ENCODE peak calls at places on chromosome 6, in ten cellular contexts. One of them, this sample, is unnamed.

GRCh38 chr6:111210074-111210729 is 122.9 kb downstream of the SLC16A10 start:
- DNase-seq in ELR: peak
- DNase-seq in GM10248: peak
- DNase-seq in keratinocyte: no peak
- DNase-seq in stimulated activated CD8-positive, alpha-beta memory T cell treated with anti-CD3 and anti-CD28 coated beads, Interleukin-4, amount 100 ng/mL, for 24 hours: no peak
- DNase-seq in NCI-H524: peak
- DNase-seq in ovary: no peak
- DNase-seq in HFFc6: peak
- DNase-seq in stimulated activated effector memory CD8-positive, alpha-beta T cell treated with anti-CD3 and anti-CD28 coated beads, Interleukin-12 subunit alpha, Interleukin-12 subunit beta, amount 100 ng/mL, for 72 hours: peak
- DNase-seq in osteoblast: peak
- DNase-seq in this sample: no peak

GRCh38 chr6:37503486-37503980 is 3.8 kb upstream of the CCDC167 start:
- DNase-seq in ovary: no peak
- DNase-seq in NCI-H524: peak
- DNase-seq in HFFc6: no peak
- DNase-seq in stimulated activated CD8-positive, alpha-beta memory T cell treated with anti-CD3 and anti-CD28 coated beads, Interleukin-4, amount 100 ng/mL, for 24 hours: no peak
- DNase-seq in keratinocyte: no peak
- DNase-seq in osteoblast: peak
- DNase-seq in GM10248: no peak
- DNase-seq in stimulated activated effector memory CD8-positive, alpha-beta T cell treated with anti-CD3 and anti-CD28 coated beads, Interleukin-12 subunit alpha, Interleukin-12 subunit beta, amount 100 ng/mL, for 72 hours: no peak
- DNase-seq in ELR: no peak
- DNase-seq in this sample: no peak

GRCh38 chr6:54282186-54282585 is 26.1 kb upstream of the TINAG start:
- DNase-seq in GM10248: no peak
- DNase-seq in keratinocyte: peak
- DNase-seq in stimulated activated effector memory CD8-positive, alpha-beta T cell treated with anti-CD3 and anti-CD28 coated beads, Interleukin-12 subunit alpha, Interleukin-12 subunit beta, amount 100 ng/mL, for 72 hours: no peak
- DNase-seq in NCI-H524: no peak
- DNase-seq in HFFc6: peak
- DNase-seq in ELR: peak
- DNase-seq in stimulated activated CD8-positive, alpha-beta memory T cell treated with anti-CD3 and anti-CD28 coated beads, Interleukin-4, amount 100 ng/mL, for 24 hours: no peak
- DNase-seq in osteoblast: peak
- DNase-seq in ovary: no peak
- DNase-seq in this sample: no peak

GRCh38 chr6:2108700-2109306 is 136.6 kb downstream of the GMDS start:
- DNase-seq in ovary: no peak
- DNase-seq in keratinocyte: no peak
- DNase-seq in stimulated activated effector memory CD8-positive, alpha-beta T cell treated with anti-CD3 and anti-CD28 coated beads, Interleukin-12 subunit alpha, Interleukin-12 subunit beta, amount 100 ng/mL, for 72 hours: no peak
- DNase-seq in GM10248: no peak
- DNase-seq in osteoblast: no peak
- DNase-seq in NCI-H524: peak
- DNase-seq in HFFc6: no peak
- DNase-seq in stimulated activated CD8-positive, alpha-beta memory T cell treated with anti-CD3 and anti-CD28 coated beads, Interleukin-4, amount 100 ng/mL, for 24 hours: no peak
- DNase-seq in ELR: no peak
- DNase-seq in this sample: no peak

GRCh38 chr6:135358907-135359459 is 138.6 kb downstream of the AHI1 start:
- DNase-seq in HFFc6: peak
- DNase-seq in stimulated activated effector memory CD8-positive, alpha-beta T cell treated with anti-CD3 and anti-CD28 coated beads, Interleukin-12 subunit alpha, Interleukin-12 subunit beta, amount 100 ng/mL, for 72 hours: no peak
- DNase-seq in GM10248: no peak
- DNase-seq in NCI-H524: no peak
- DNase-seq in ELR: peak
- DNase-seq in osteoblast: no peak
- DNase-seq in stimulated activated CD8-positive, alpha-beta memory T cell treated with anti-CD3 and anti-CD28 coated beads, Interleukin-4, amount 100 ng/mL, for 24 hours: no peak
- DNase-seq in keratinocyte: no peak
- DNase-seq in ovary: no peak
- DNase-seq in this sample: no peak

GRCh38 chr6:31971993-31972708 is at the start of gene DXO:
- DNase-seq in osteoblast: peak
- DNase-seq in HFFc6: peak
- DNase-seq in keratinocyte: peak
- DNase-seq in ELR: peak
- DNase-seq in ovary: peak
- DNase-seq in stimulated activated effector memory CD8-positive, alpha-beta T cell treated with anti-CD3 and anti-CD28 coated beads, Interleukin-12 subunit alpha, Interleukin-12 subunit beta, amount 100 ng/mL, for 72 hours: peak
- DNase-seq in GM10248: peak
- DNase-seq in stimulated activated CD8-positive, alpha-beta memory T cell treated with anti-CD3 and anti-CD28 coated beads, Interleukin-4, amount 100 ng/mL, for 24 hours: peak
- DNase-seq in NCI-H524: peak
- DNase-seq in this sample: peak

GRCh38 chr6:34189806-34190503 is 44.1 kb upstream of the GRM4 start:
- DNase-seq in GM10248: no peak
- DNase-seq in HFFc6: no peak
- DNase-seq in stimulated activated effector memory CD8-positive, alpha-beta T cell treated with anti-CD3 and anti-CD28 coated beads, Interleukin-12 subunit alpha, Interleukin-12 subunit beta, amount 100 ng/mL, for 72 hours: no peak
- DNase-seq in osteoblast: no peak
- DNase-seq in keratinocyte: no peak
- DNase-seq in ELR: no peak
- DNase-seq in NCI-H524: no peak
- DNase-seq in stimulated activated CD8-positive, alpha-beta memory T cell treated with anti-CD3 and anti-CD28 coated beads, Interleukin-4, amount 100 ng/mL, for 24 hours: no peak
- DNase-seq in ovary: no peak
- DNase-seq in this sample: no peak

GRCh38 chr6:37877373-37878149 is 58.0 kb downstream of the ZFAND3 start:
- DNase-seq in stimulated activated CD8-positive, alpha-beta memory T cell treated with anti-CD3 and anti-CD28 coated beads, Interleukin-4, amount 100 ng/mL, for 24 hours: no peak
- DNase-seq in stimulated activated effector memory CD8-positive, alpha-beta T cell treated with anti-CD3 and anti-CD28 coated beads, Interleukin-12 subunit alpha, Interleukin-12 subunit beta, amount 100 ng/mL, for 72 hours: no peak
- DNase-seq in GM10248: no peak
- DNase-seq in NCI-H524: no peak
- DNase-seq in keratinocyte: no peak
- DNase-seq in osteoblast: peak
- DNase-seq in ovary: no peak
- DNase-seq in HFFc6: no peak
- DNase-seq in ELR: no peak
- DNase-seq in this sample: no peak

GRCh38 chr6:118872726-118873125 is 21.2 kb upstream of the ASF1A start:
- DNase-seq in stimulated activated effector memory CD8-positive, alpha-beta T cell treated with anti-CD3 and anti-CD28 coated beads, Interleukin-12 subunit alpha, Interleukin-12 subunit beta, amount 100 ng/mL, for 72 hours: no peak
- DNase-seq in NCI-H524: no peak
- DNase-seq in ELR: peak
- DNase-seq in osteoblast: no peak
- DNase-seq in keratinocyte: no peak
- DNase-seq in GM10248: no peak
- DNase-seq in HFFc6: no peak
- DNase-seq in stimulated activated CD8-positive, alpha-beta memory T cell treated with anti-CD3 and anti-CD28 coated beads, Interleukin-4, amount 100 ng/mL, for 24 hours: no peak
- DNase-seq in ovary: no peak
- DNase-seq in this sample: no peak

GRCh38 chr6:46655803-46656202 is 3.0 kb downstream of the SLC25A27 start:
- DNase-seq in stimulated activated CD8-positive, alpha-beta memory T cell treated with anti-CD3 and anti-CD28 coated beads, Interleukin-4, amount 100 ng/mL, for 24 hours: no peak
- DNase-seq in keratinocyte: no peak
- DNase-seq in NCI-H524: no peak
- DNase-seq in stimulated activated effector memory CD8-positive, alpha-beta T cell treated with anti-CD3 and anti-CD28 coated beads, Interleukin-12 subunit alpha, Interleukin-12 subunit beta, amount 100 ng/mL, for 72 hours: no peak
- DNase-seq in HFFc6: no peak
- DNase-seq in GM10248: no peak
- DNase-seq in ELR: peak
- DNase-seq in ovary: no peak
- DNase-seq in osteoblast: no peak
- DNase-seq in this sample: no peak

GRCh38 chr6:158379336-158379735 is 67.1 kb downstream of the TULP4 start:
- DNase-seq in keratinocyte: no peak
- DNase-seq in GM10248: no peak
- DNase-seq in ELR: no peak
- DNase-seq in HFFc6: no peak
- DNase-seq in stimulated activated CD8-positive, alpha-beta memory T cell treated with anti-CD3 and anti-CD28 coated beads, Interleukin-4, amount 100 ng/mL, for 24 hours: no peak
- DNase-seq in osteoblast: no peak
- DNase-seq in NCI-H524: no peak
- DNase-seq in ovary: no peak
- DNase-seq in stimulated activated effector memory CD8-positive, alpha-beta T cell treated with anti-CD3 and anti-CD28 coated beads, Interleukin-12 subunit alpha, Interleukin-12 subunit beta, amount 100 ng/mL, for 72 hours: no peak
- DNase-seq in this sample: no peak

GRCh38 chr6:167588181-167588919 is 238.4 kb upstream of the AFDN start:
- DNase-seq in GM10248: no peak
- DNase-seq in HFFc6: no peak
- DNase-seq in ELR: no peak
- DNase-seq in ovary: no peak
- DNase-seq in NCI-H524: no peak
- DNase-seq in keratinocyte: no peak
- DNase-seq in stimulated activated effector memory CD8-positive, alpha-beta T cell treated with anti-CD3 and anti-CD28 coated beads, Interleukin-12 subunit alpha, Interleukin-12 subunit beta, amount 100 ng/mL, for 72 hours: no peak
- DNase-seq in osteoblast: no peak
- DNase-seq in stimulated activated CD8-positive, alpha-beta memory T cell treated with anti-CD3 and anti-CD28 coated beads, Interleukin-4, amount 100 ng/mL, for 24 hours: no peak
- DNase-seq in this sample: no peak

GRCh38 chr6:157312733-157313132 is 10.6 kb downstream of the TMEM242 start:
- DNase-seq in ELR: no peak
- DNase-seq in stimulated activated effector memory CD8-positive, alpha-beta T cell treated with anti-CD3 and anti-CD28 coated beads, Interleukin-12 subunit alpha, Interleukin-12 subunit beta, amount 100 ng/mL, for 72 hours: no peak
- DNase-seq in osteoblast: no peak
- DNase-seq in HFFc6: no peak
- DNase-seq in GM10248: no peak
- DNase-seq in ovary: no peak
- DNase-seq in keratinocyte: no peak
- DNase-seq in stimulated activated CD8-positive, alpha-beta memory T cell treated with anti-CD3 and anti-CD28 coated beads, Interleukin-4, amount 100 ng/mL, for 24 hours: no peak
- DNase-seq in NCI-H524: no peak
- DNase-seq in this sample: no peak

GRCh38 chr6:11833626-11834592 is 55.3 kb upstream of the ADTRP start:
- DNase-seq in HFFc6: no peak
- DNase-seq in stimulated activated effector memory CD8-positive, alpha-beta T cell treated with anti-CD3 and anti-CD28 coated beads, Interleukin-12 subunit alpha, Interleukin-12 subunit beta, amount 100 ng/mL, for 72 hours: no peak
- DNase-seq in osteoblast: no peak
- DNase-seq in NCI-H524: no peak
- DNase-seq in ELR: no peak
- DNase-seq in GM10248: peak
- DNase-seq in stimulated activated CD8-positive, alpha-beta memory T cell treated with anti-CD3 and anti-CD28 coated beads, Interleukin-4, amount 100 ng/mL, for 24 hours: no peak
- DNase-seq in keratinocyte: no peak
- DNase-seq in ovary: no peak
- DNase-seq in this sample: peak

GRCh38 chr6:111818539-111819226 is 54.6 kb downstream of the FYN start:
- DNase-seq in osteoblast: no peak
- DNase-seq in HFFc6: peak
- DNase-seq in GM10248: no peak
- DNase-seq in NCI-H524: no peak
- DNase-seq in stimulated activated CD8-positive, alpha-beta memory T cell treated with anti-CD3 and anti-CD28 coated beads, Interleukin-4, amount 100 ng/mL, for 24 hours: no peak
- DNase-seq in stimulated activated effector memory CD8-positive, alpha-beta T cell treated with anti-CD3 and anti-CD28 coated beads, Interleukin-12 subunit alpha, Interleukin-12 subunit beta, amount 100 ng/mL, for 72 hours: no peak
- DNase-seq in ovary: no peak
- DNase-seq in ELR: no peak
- DNase-seq in keratinocyte: no peak
- DNase-seq in this sample: no peak

GRCh38 chr6:150491131-150491795 is 108.4 kb upstream of the PLEKHG1 start:
- DNase-seq in HFFc6: peak
- DNase-seq in osteoblast: no peak
- DNase-seq in ELR: peak
- DNase-seq in stimulated activated effector memory CD8-positive, alpha-beta T cell treated with anti-CD3 and anti-CD28 coated beads, Interleukin-12 subunit alpha, Interleukin-12 subunit beta, amount 100 ng/mL, for 72 hours: no peak
- DNase-seq in GM10248: peak
- DNase-seq in stimulated activated CD8-positive, alpha-beta memory T cell treated with anti-CD3 and anti-CD28 coated beads, Interleukin-4, amount 100 ng/mL, for 24 hours: no peak
- DNase-seq in NCI-H524: no peak
- DNase-seq in keratinocyte: peak
- DNase-seq in ovary: no peak
- DNase-seq in this sample: no peak

GRCh38 chr6:17429381-17430061 is 36.1 kb downstream of the CAP2 start:
- DNase-seq in GM10248: no peak
- DNase-seq in ELR: peak
- DNase-seq in keratinocyte: no peak
- DNase-seq in stimulated activated effector memory CD8-positive, alpha-beta T cell treated with anti-CD3 and anti-CD28 coated beads, Interleukin-12 subunit alpha, Interleukin-12 subunit beta, amount 100 ng/mL, for 72 hours: no peak
- DNase-seq in ovary: no peak
- DNase-seq in osteoblast: peak
- DNase-seq in stimulated activated CD8-positive, alpha-beta memory T cell treated with anti-CD3 and anti-CD28 coated beads, Interleukin-4, amount 100 ng/mL, for 24 hours: no peak
- DNase-seq in HFFc6: no peak
- DNase-seq in NCI-H524: peak
- DNase-seq in this sample: no peak

GRCh38 chr6:131400054-131400781 is 172.8 kb upstream of the ARG1 start:
- DNase-seq in osteoblast: peak
- DNase-seq in ovary: no peak
- DNase-seq in HFFc6: peak
- DNase-seq in stimulated activated CD8-positive, alpha-beta memory T cell treated with anti-CD3 and anti-CD28 coated beads, Interleukin-4, amount 100 ng/mL, for 24 hours: no peak
- DNase-seq in NCI-H524: no peak
- DNase-seq in stimulated activated effector memory CD8-positive, alpha-beta T cell treated with anti-CD3 and anti-CD28 coated beads, Interleukin-12 subunit alpha, Interleukin-12 subunit beta, amount 100 ng/mL, for 72 hours: no peak
- DNase-seq in GM10248: no peak
- DNase-seq in ELR: peak
- DNase-seq in keratinocyte: peak
- DNase-seq in this sample: no peak

GRCh38 chr6:169619650-169620049 is 82.2 kb downstream of the WDR27 start:
- DNase-seq in HFFc6: peak
- DNase-seq in ELR: peak
- DNase-seq in stimulated activated CD8-positive, alpha-beta memory T cell treated with anti-CD3 and anti-CD28 coated beads, Interleukin-4, amount 100 ng/mL, for 24 hours: no peak
- DNase-seq in GM10248: no peak
- DNase-seq in ovary: no peak
- DNase-seq in stimulated activated effector memory CD8-positive, alpha-beta T cell treated with anti-CD3 and anti-CD28 coated beads, Interleukin-12 subunit alpha, Interleukin-12 subunit beta, amount 100 ng/mL, for 72 hours: no peak
- DNase-seq in osteoblast: no peak
- DNase-seq in keratinocyte: no peak
- DNase-seq in NCI-H524: no peak
- DNase-seq in this sample: no peak

GRCh38 chr6:1135726-1136414 is 176.0 kb upstream of the FOXQ1 start:
- DNase-seq in keratinocyte: no peak
- DNase-seq in ovary: no peak
- DNase-seq in GM10248: no peak
- DNase-seq in HFFc6: no peak
- DNase-seq in stimulated activated effector memory CD8-positive, alpha-beta T cell treated with anti-CD3 and anti-CD28 coated beads, Interleukin-12 subunit alpha, Interleukin-12 subunit beta, amount 100 ng/mL, for 72 hours: no peak
- DNase-seq in NCI-H524: no peak
- DNase-seq in stimulated activated CD8-positive, alpha-beta memory T cell treated with anti-CD3 and anti-CD28 coated beads, Interleukin-4, amount 100 ng/mL, for 24 hours: no peak
- DNase-seq in osteoblast: no peak
- DNase-seq in ELR: no peak
- DNase-seq in this sample: no peak

GRCh38 chr6:165571068-165571682 is 91.9 kb downstream of the PDE10A start:
- DNase-seq in HFFc6: no peak
- DNase-seq in ovary: no peak
- DNase-seq in stimulated activated effector memory CD8-positive, alpha-beta T cell treated with anti-CD3 and anti-CD28 coated beads, Interleukin-12 subunit alpha, Interleukin-12 subunit beta, amount 100 ng/mL, for 72 hours: no peak
- DNase-seq in NCI-H524: peak
- DNase-seq in stimulated activated CD8-positive, alpha-beta memory T cell treated with anti-CD3 and anti-CD28 coated beads, Interleukin-4, amount 100 ng/mL, for 24 hours: no peak
- DNase-seq in keratinocyte: no peak
- DNase-seq in ELR: no peak
- DNase-seq in GM10248: no peak
- DNase-seq in osteoblast: no peak
- DNase-seq in this sample: no peak

GRCh38 chr6:48486876-48487275 is 375.9 kb upstream of the PTCHD4 start:
- DNase-seq in ovary: no peak
- DNase-seq in GM10248: no peak
- DNase-seq in keratinocyte: no peak
- DNase-seq in stimulated activated CD8-positive, alpha-beta memory T cell treated with anti-CD3 and anti-CD28 coated beads, Interleukin-4, amount 100 ng/mL, for 24 hours: no peak
- DNase-seq in ELR: no peak
- DNase-seq in HFFc6: no peak
- DNase-seq in osteoblast: no peak
- DNase-seq in stimulated activated effector memory CD8-positive, alpha-beta T cell treated with anti-CD3 and anti-CD28 coated beads, Interleukin-12 subunit alpha, Interleukin-12 subunit beta, amount 100 ng/mL, for 72 hours: no peak
- DNase-seq in NCI-H524: no peak
- DNase-seq in this sample: no peak

GRCh38 chr6:42727084-42727601 is 4.7 kb upstream of the PRPH2 start:
- DNase-seq in GM10248: peak
- DNase-seq in ovary: peak
- DNase-seq in ELR: peak
- DNase-seq in keratinocyte: no peak
- DNase-seq in stimulated activated CD8-positive, alpha-beta memory T cell treated with anti-CD3 and anti-CD28 coated beads, Interleukin-4, amount 100 ng/mL, for 24 hours: no peak
- DNase-seq in osteoblast: peak
- DNase-seq in NCI-H524: peak
- DNase-seq in HFFc6: peak
- DNase-seq in stimulated activated effector memory CD8-positive, alpha-beta T cell treated with anti-CD3 and anti-CD28 coated beads, Interleukin-12 subunit alpha, Interleukin-12 subunit beta, amount 100 ng/mL, for 72 hours: peak
- DNase-seq in this sample: peak

GRCh38 chr6:137277971-137278602 is 58.9 kb upstream of the IFNGR1 start:
- DNase-seq in osteoblast: peak
- DNase-seq in ovary: no peak
- DNase-seq in ELR: peak
- DNase-seq in keratinocyte: peak
- DNase-seq in stimulated activated effector memory CD8-positive, alpha-beta T cell treated with anti-CD3 and anti-CD28 coated beads, Interleukin-12 subunit alpha, Interleukin-12 subunit beta, amount 100 ng/mL, for 72 hours: no peak
- DNase-seq in GM10248: no peak
- DNase-seq in stimulated activated CD8-positive, alpha-beta memory T cell treated with anti-CD3 and anti-CD28 coated beads, Interleukin-4, amount 100 ng/mL, for 24 hours: no peak
- DNase-seq in NCI-H524: no peak
- DNase-seq in HFFc6: peak
- DNase-seq in this sample: no peak

GRCh38 chr6:55875420-55875819 is at the start of gene BMP5:
- DNase-seq in ovary: no peak
- DNase-seq in GM10248: no peak
- DNase-seq in stimulated activated CD8-positive, alpha-beta memory T cell treated with anti-CD3 and anti-CD28 coated beads, Interleukin-4, amount 100 ng/mL, for 24 hours: no peak
- DNase-seq in stimulated activated effector memory CD8-positive, alpha-beta T cell treated with anti-CD3 and anti-CD28 coated beads, Interleukin-12 subunit alpha, Interleukin-12 subunit beta, amount 100 ng/mL, for 72 hours: no peak
- DNase-seq in HFFc6: no peak
- DNase-seq in keratinocyte: no peak
- DNase-seq in ELR: no peak
- DNase-seq in NCI-H524: peak
- DNase-seq in osteoblast: no peak
- DNase-seq in this sample: no peak

GRCh38 chr6:35077006-35077712 is 64.0 kb downstream of the TCP11 start:
- DNase-seq in HFFc6: no peak
- DNase-seq in NCI-H524: no peak
- DNase-seq in keratinocyte: peak
- DNase-seq in ovary: no peak
- DNase-seq in stimulated activated effector memory CD8-positive, alpha-beta T cell treated with anti-CD3 and anti-CD28 coated beads, Interleukin-12 subunit alpha, Interleukin-12 subunit beta, amount 100 ng/mL, for 72 hours: no peak
- DNase-seq in stimulated activated CD8-positive, alpha-beta memory T cell treated with anti-CD3 and anti-CD28 coated beads, Interleukin-4, amount 100 ng/mL, for 24 hours: no peak
- DNase-seq in GM10248: no peak
- DNase-seq in ELR: no peak
- DNase-seq in osteoblast: peak
- DNase-seq in this sample: no peak

GRCh38 chr6:14278436-14278835 is 160.9 kb downstream of the CD83 start:
- DNase-seq in HFFc6: no peak
- DNase-seq in stimulated activated effector memory CD8-positive, alpha-beta T cell treated with anti-CD3 and anti-CD28 coated beads, Interleukin-12 subunit alpha, Interleukin-12 subunit beta, amount 100 ng/mL, for 72 hours: no peak
- DNase-seq in GM10248: no peak
- DNase-seq in osteoblast: no peak
- DNase-seq in ovary: no peak
- DNase-seq in NCI-H524: no peak
- DNase-seq in keratinocyte: no peak
- DNase-seq in ELR: no peak
- DNase-seq in stimulated activated CD8-positive, alpha-beta memory T cell treated with anti-CD3 and anti-CD28 coated beads, Interleukin-4, amount 100 ng/mL, for 24 hours: no peak
- DNase-seq in this sample: no peak

GRCh38 chr6:14499804-14500203 is 382.2 kb downstream of the CD83 start:
- DNase-seq in keratinocyte: no peak
- DNase-seq in HFFc6: peak
- DNase-seq in stimulated activated CD8-positive, alpha-beta memory T cell treated with anti-CD3 and anti-CD28 coated beads, Interleukin-4, amount 100 ng/mL, for 24 hours: no peak
- DNase-seq in NCI-H524: peak
- DNase-seq in osteoblast: peak
- DNase-seq in ELR: peak
- DNase-seq in GM10248: no peak
- DNase-seq in ovary: no peak
- DNase-seq in stimulated activated effector memory CD8-positive, alpha-beta T cell treated with anti-CD3 and anti-CD28 coated beads, Interleukin-12 subunit alpha, Interleukin-12 subunit beta, amount 100 ng/mL, for 72 hours: no peak
- DNase-seq in this sample: no peak